ENCODE peak calls at places on chromosomes 7 and 10, in nine cellular contexts. Q, N, X, B, L, J, T, W and U are unnamed samples.

GRCh38 chr10:14048930-14049613 is 281.7 kb downstream of the FRMD4A start:
- DNase-seq in X (no peak), T (no peak), N (no peak), L (no peak), W (no peak), J (peak), B (no peak), Q (no peak), U (no peak)

GRCh38 chr10:6171891-6172354 is 30.8 kb upstream of the PFKFB3 start:
- DNase-seq in B (no peak), X (no peak), N (no peak), W (peak), T (peak), J (peak), Q (peak), L (no peak), U (no peak)

GRCh38 chr10:28566458-28566857 is 33.5 kb downstream of the WAC start:
- DNase-seq in N (no peak), Q (no peak), W (no peak), T (no peak), X (no peak), L (no peak), B (no peak), J (no peak), U (no peak)

GRCh38 chr7:157233677-157234076 is 95.0 kb downstream of the UBE3C start:
- DNase-seq in N (no peak), W (no peak), Q (no peak), L (no peak), B (no peak), X (no peak), T (no peak), J (no peak), U (no peak)

GRCh38 chr7:116671681-116672595 is at the start of gene MET:
- DNase-seq in L (peak), J (peak), B (peak), Q (peak), T (peak), X (no peak), W (peak), N (peak), U (peak)

GRCh38 chr7:158779061-158779992 is 50.0 kb downstream of the ESYT2 start:
- DNase-seq in W (no peak), T (no peak), B (no peak), L (no peak), Q (no peak), X (no peak), J (no peak), N (no peak), U (no peak)

GRCh38 chr10:100662067-100662466 is 83.3 kb upstream of the PAX2 start:
- DNase-seq in B (no peak), X (no peak), W (no peak), L (no peak), J (no peak), N (no peak), T (no peak), Q (no peak), U (no peak)

GRCh38 chr7:8441602-8442294 is 8.3 kb downstream of the NXPH1 start:
- DNase-seq in T (no peak), L (no peak), J (no peak), W (no peak), Q (no peak), X (no peak), B (no peak), N (no peak), U (no peak)

GRCh38 chr7:100585511-100586265 is at the start of gene LRCH4:
- DNase-seq in Q (no peak), T (no peak), B (peak), W (peak), N (peak), L (peak), J (peak), X (no peak), U (peak)

GRCh38 chr7:44376429-44377133 is 51.2 kb upstream of the CAMK2B start:
- DNase-seq in X (no peak), J (no peak), T (peak), L (no peak), W (no peak), N (no peak), B (no peak), Q (no peak), U (no peak)

GRCh38 chr10:114297136-114297705 is 58.2 kb downstream of the VWA2 start:
- DNase-seq in X (no peak), W (no peak), T (no peak), B (no peak), Q (no peak), J (no peak), L (no peak), N (no peak), U (no peak)

GRCh38 chr7:108181073-108181985 is 51.2 kb upstream of the LAMB4 start:
- DNase-seq in Q (peak), J (peak), T (no peak), B (no peak), X (no peak), N (peak), W (no peak), L (peak), U (peak)

GRCh38 chr10:22816298-22816653 is 101.9 kb upstream of the PIP4K2A start:
- DNase-seq in Q (peak), J (peak), W (no peak), N (no peak), B (no peak), T (no peak), L (no peak), X (no peak), U (no peak)

GRCh38 chr7:106721816-106722785 is 61.1 kb upstream of the CCDC71L start:
- DNase-seq in L (peak), N (no peak), J (no peak), W (no peak), Q (no peak), X (no peak), B (no peak), T (no peak), U (no peak)

GRCh38 chr7:877312-878232 is 1.2 kb downstream of the GET4 start:
- DNase-seq in B (peak), T (no peak), Q (no peak), N (no peak), L (no peak), W (no peak), X (no peak), J (peak), U (no peak)

GRCh38 chr7:133529861-133530260 is 277.0 kb downstream of the EXOC4 start:
- DNase-seq in L (no peak), J (no peak), X (no peak), W (no peak), Q (no peak), T (no peak), B (no peak), N (peak), U (peak)

GRCh38 chr10:119246862-119247549 is 39.6 kb downstream of the GRK5 start:
- DNase-seq in J (no peak), N (no peak), L (no peak), Q (no peak), B (no peak), W (no peak), X (no peak), T (peak), U (no peak)